ENCODE peak calls at places on chromosomes 3 and 15, in nine cellular contexts. P, I, C, R, M, Q, K, V and J are unnamed samples.

GRCh38 chr3:141955163-141955562 is 78.7 kb downstream of the ATP1B3 start:
- DNase-seq in P (no peak), I (no peak), C (no peak), R (no peak), M (no peak), Q (peak), K (no peak), V (no peak), J (no peak)

GRCh38 chr3:31615071-31615875 is 82.5 kb downstream of the STT3B start:
- DNase-seq in P (no peak), I (no peak), C (no peak), R (no peak), M (no peak), Q (no peak), K (no peak), V (no peak), J (no peak)

GRCh38 chr3:195867631-195868335 is 40.6 kb downstream of the TNK2 start:
- DNase-seq in P (no peak), I (no peak), C (no peak), R (no peak), M (no peak), Q (no peak), K (peak), V (no peak), J (no peak)

GRCh38 chr3:37320276-37320675 is 145.9 kb upstream of the LRRFIP2 start:
- DNase-seq in P (peak), I (peak), C (no peak), R (no peak), M (no peak), Q (no peak), K (no peak), V (no peak), J (peak)

GRCh38 chr3:26652157-26652556 is 29.6 kb downstream of the LRRC3B start:
- DNase-seq in P (no peak), I (no peak), C (no peak), R (no peak), M (peak), Q (no peak), K (no peak), V (no peak), J (no peak)

GRCh38 chr3:40800343-40800742 is 275.6 kb downstream of the ZNF621 start:
- DNase-seq in P (no peak), I (no peak), C (peak), R (peak), M (no peak), Q (peak), K (no peak), V (no peak), J (no peak)

GRCh38 chr15:38455096-38455495 is 1.2 kb downstream of the FAM98B start:
- DNase-seq in P (no peak), I (no peak), C (peak), R (no peak), M (no peak), Q (no peak), K (no peak), V (no peak), J (no peak)

GRCh38 chr15:25946241-25946786 is 83.2 kb upstream of the ATP10A start:
- DNase-seq in P (no peak), I (no peak), C (no peak), R (no peak), M (no peak), Q (no peak), K (no peak), V (no peak), J (no peak)

GRCh38 chr15:73156431-73157191 is 104.3 kb downstream of the NEO1 start:
- DNase-seq in P (no peak), I (no peak), C (no peak), R (no peak), M (no peak), Q (no peak), K (no peak), V (no peak), J (no peak)

GRCh38 chr3:31253782-31254181 is 278.9 kb upstream of the STT3B start:
- DNase-seq in P (peak), I (no peak), C (no peak), R (no peak), M (no peak), Q (no peak), K (no peak), V (no peak), J (no peak)

GRCh38 chr3:48433472-48434118 is 3.7 kb upstream of the PLXNB1 start:
- DNase-seq in P (no peak), I (no peak), C (peak), R (no peak), M (no peak), Q (no peak), K (no peak), V (no peak), J (no peak)

GRCh38 chr3:14148041-14148985 is 23.5 kb downstream of the TMEM43 start:
- DNase-seq in P (no peak), I (no peak), C (no peak), R (no peak), M (no peak), Q (no peak), K (no peak), V (peak), J (no peak)

GRCh38 chr3:157573281-157573680 is 70.1 kb upstream of the VEPH1 start:
- DNase-seq in P (no peak), I (no peak), C (peak), R (no peak), M (no peak), Q (peak), K (no peak), V (no peak), J (no peak)

GRCh38 chr15:55526559-55527036 is 18.6 kb upstream of the DNAAF4 start:
- DNase-seq in P (peak), I (peak), C (peak), R (peak), M (no peak), Q (no peak), K (no peak), V (no peak), J (peak)

GRCh38 chr3:139319428-139320402 is 24.1 kb upstream of the MRPS22 start:
- DNase-seq in P (no peak), I (no peak), C (peak), R (no peak), M (no peak), Q (no peak), K (no peak), V (no peak), J (no peak)

GRCh38 chr3:19946291-19946831 is 536 bp upstream of the RAB5A start:
- DNase-seq in P (no peak), I (no peak), C (no peak), R (peak), M (no peak), Q (no peak), K (no peak), V (no peak), J (peak)

GRCh38 chr3:10757821-10758130 is 58.3 kb upstream of the SLC6A11 start:
- DNase-seq in P (peak), I (no peak), C (no peak), R (no peak), M (no peak), Q (no peak), K (no peak), V (no peak), J (no peak)

GRCh38 chr3:184874709-184875644 is 63.0 kb downstream of the VPS8 start:
- DNase-seq in P (peak), I (peak), C (peak), R (peak), M (no peak), Q (no peak), K (peak), V (no peak), J (peak)

GRCh38 chr3:50806806-50807205 is 132.1 kb downstream of the DOCK3 start:
- DNase-seq in P (no peak), I (no peak), C (no peak), R (no peak), M (no peak), Q (no peak), K (no peak), V (no peak), J (no peak)

GRCh38 chr15:101684877-101685276 is 32.7 kb upstream of the TM2D3 start:
- DNase-seq in P (no peak), I (no peak), C (no peak), R (no peak), M (no peak), Q (no peak), K (no peak), V (no peak), J (no peak)

GRCh38 chr15:38085931-38086562 is 151.6 kb downstream of the TMCO5A start:
- DNase-seq in P (no peak), I (peak), C (peak), R (no peak), M (no peak), Q (peak), K (no peak), V (no peak), J (peak)

GRCh38 chr3:143119974-143120715 is 574 bp downstream of the CHST2 start:
- DNase-seq in P (peak), I (peak), C (no peak), R (peak), M (peak), Q (no peak), K (peak), V (peak), J (peak)

GRCh38 chr3:184523825-184524615 is 37.6 kb upstream of the EPHB3 start:
- DNase-seq in P (peak), I (no peak), C (peak), R (peak), M (no peak), Q (no peak), K (no peak), V (peak), J (no peak)

GRCh38 chr15:59247364-59247763 is 40.7 kb downstream of the LDHAL6B start:
- DNase-seq in P (peak), I (no peak), C (peak), R (peak), M (peak), Q (no peak), K (peak), V (peak), J (no peak)
- TF ChIP-seq CTCF in P (peak), I (peak), C (peak), R (peak), M (peak), Q (peak), K (peak), V (peak), J (peak)

GRCh38 chr3:81395739-81396138 is 365.7 kb downstream of the GBE1 start:
- DNase-seq in P (no peak), I (no peak), C (no peak), R (no peak), M (no peak), Q (no peak), K (no peak), V (no peak), J (no peak)
- TF ChIP-seq CTCF in P (no peak), I (no peak), C (peak), R (no peak), M (no peak), Q (no peak), K (no peak), V (no peak), J (no peak)

DNA sequence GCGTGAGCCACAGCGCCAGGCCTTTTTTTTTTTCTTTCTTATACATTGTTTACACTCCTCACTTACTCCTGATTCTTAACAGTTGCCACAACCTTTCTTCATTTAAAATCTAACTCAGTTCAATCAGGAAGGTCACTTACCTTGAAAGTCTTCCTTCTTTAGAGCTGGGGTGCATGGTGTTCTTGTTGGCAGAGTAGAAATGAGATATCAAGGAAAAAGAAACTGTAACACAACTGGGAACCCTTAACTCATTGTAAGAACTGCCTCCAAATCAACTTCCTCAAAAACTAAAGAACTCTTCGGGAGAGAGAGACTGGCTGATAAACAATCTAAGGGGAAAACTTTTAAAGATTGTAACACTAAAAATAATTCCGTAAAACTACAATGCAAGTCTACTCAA is 1.4 kb upstream of the APPL1 start:
- DNase-seq in P (no peak), I (no peak), C (no peak), R (no peak), M (no peak), Q (no peak), K (no peak), V (no peak), J (no peak)
- TF ChIP-seq CTCF in P (no peak), I (no peak), C (no peak), R (no peak), M (no peak), Q (no peak), K (no peak), V (no peak), J (no peak)

GRCh38 chr3:124281453-124282316 is 289.8 kb upstream of the ROPN1 start:
- DNase-seq in P (peak), I (peak), C (peak), R (peak), M (no peak), Q (no peak), K (no peak), V (no peak), J (peak)
- TF ChIP-seq CTCF in P (no peak), I (peak), C (peak), R (peak), M (peak), Q (peak), K (no peak), V (no peak), J (peak)

DNA sequence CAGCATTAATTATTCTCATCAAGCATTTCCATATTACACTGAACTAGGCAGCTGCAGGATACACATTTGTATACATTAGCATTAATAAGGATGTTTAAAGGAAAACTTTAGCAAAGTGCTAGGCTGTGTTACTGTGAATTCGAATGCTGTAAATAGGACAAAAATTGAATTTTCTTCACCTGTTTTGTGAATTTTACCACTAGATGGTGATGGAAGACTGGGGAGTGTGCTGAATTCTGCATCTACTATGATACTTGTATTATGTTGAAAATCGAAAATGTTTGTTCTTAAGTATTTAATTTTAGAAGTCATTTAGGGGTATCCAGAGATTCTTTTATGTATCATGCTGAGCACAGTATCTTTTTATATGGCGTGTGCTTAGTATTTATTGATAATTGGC is 12.3 kb upstream of the P2RY14 start:
- DNase-seq in P (no peak), I (no peak), C (peak), R (no peak), M (no peak), Q (no peak), K (no peak), V (no peak), J (peak)
- TF ChIP-seq CTCF in P (peak), I (no peak), C (peak), R (peak), M (peak), Q (peak), K (peak), V (no peak), J (peak)

GRCh38 chr3:122298239-122298638 is 26.8 kb upstream of the CSTA start:
- DNase-seq in P (peak), I (peak), C (no peak), R (no peak), M (no peak), Q (no peak), K (no peak), V (no peak), J (peak)
- TF ChIP-seq CTCF in P (no peak), I (no peak), C (no peak), R (no peak), M (no peak), Q (no peak), K (no peak), V (no peak), J (peak)

DNA sequence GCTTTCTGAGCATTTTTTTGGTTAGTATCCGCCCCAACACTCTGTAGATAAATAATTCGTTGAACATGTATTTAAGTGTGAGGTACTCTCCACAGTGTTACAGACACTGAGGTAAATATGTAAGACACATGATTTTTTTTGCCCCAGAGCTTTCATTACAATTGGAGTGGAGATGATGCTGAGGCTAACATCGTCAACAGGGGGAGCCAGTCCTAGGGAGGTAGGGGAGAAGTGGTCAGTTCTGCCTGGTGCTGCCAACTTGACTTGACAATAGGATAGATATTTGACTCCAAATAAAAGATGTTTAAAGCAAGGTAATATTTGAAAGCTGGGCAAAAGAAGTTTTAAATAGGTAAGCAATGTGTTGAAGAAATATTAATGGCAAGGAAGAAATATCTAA is 295.7 kb downstream of the UNC13C start:
- DNase-seq in P (peak), I (no peak), C (peak), R (no peak), M (no peak), Q (no peak), K (no peak), V (no peak), J (no peak)
- TF ChIP-seq CTCF in P (no peak), I (no peak), C (no peak), R (no peak), M (no peak), Q (no peak), K (no peak), V (no peak), J (no peak)

DNA sequence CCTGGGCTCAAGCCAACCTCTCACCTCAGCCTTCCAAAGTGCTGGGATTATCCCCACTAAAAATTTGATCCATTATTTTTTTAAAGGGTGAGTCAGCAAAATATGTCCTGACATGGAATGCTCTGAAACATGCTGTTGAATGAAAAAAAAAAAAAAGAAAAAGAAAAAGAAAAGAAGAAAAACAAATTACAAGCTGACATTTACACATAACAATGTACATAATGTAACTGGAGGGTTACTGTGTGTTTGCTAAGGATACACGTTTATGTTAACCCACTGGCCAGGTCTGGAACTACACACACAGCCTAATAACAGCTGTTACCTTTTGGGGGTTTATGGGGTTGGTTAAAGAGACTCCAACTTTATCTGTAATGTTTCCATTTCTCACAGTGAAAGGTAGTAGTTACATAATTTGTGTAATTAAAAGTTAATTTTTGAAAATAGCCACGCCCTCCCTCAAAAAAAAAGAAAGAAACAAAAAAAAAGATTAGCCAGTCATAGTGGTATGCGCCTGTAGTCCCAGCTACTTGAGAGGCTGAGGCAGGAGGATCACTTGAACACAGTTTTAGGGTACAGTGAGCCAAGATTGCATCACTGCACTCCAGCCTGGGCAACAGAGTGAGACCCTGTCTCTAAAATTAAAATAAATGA is 3.1 kb upstream of the MESP2 start:
- DNase-seq in P (no peak), I (no peak), C (peak), R (peak), M (no peak), Q (no peak), K (no peak), V (no peak), J (no peak)
- TF ChIP-seq CTCF in P (peak), I (no peak), C (peak), R (no peak), M (no peak), Q (peak), K (peak), V (no peak), J (no peak)

GRCh38 chr15:48696627-48697312 is 51.3 kb upstream of the FBN1 start:
- DNase-seq in P (no peak), I (no peak), C (peak), R (no peak), M (no peak), Q (no peak), K (no peak), V (no peak), J (no peak)
- TF ChIP-seq CTCF in P (no peak), I (no peak), C (no peak), R (no peak), M (no peak), Q (no peak), K (no peak), V (no peak), J (no peak)